ENCODE peak calls at places on chromosomes 4 and X, in five cellular contexts. M, O, I, F and Y are unnamed samples.

GRCh38 chr4:115674485-115674884 is 561.1 kb upstream of the NDST4 start:
- DNase-seq in O (no peak), M (no peak), I (no peak), F (no peak), Y (no peak)

GRCh38 chr4:89324671-89325070 is 17.1 kb upstream of the GPRIN3 start:
- DNase-seq in F (peak), O (no peak), M (no peak), I (no peak), Y (no peak)

GRCh38 chr4:26076000-26076587 is 162.1 kb downstream of the SMIM20 start:
- DNase-seq in O (no peak), F (no peak), M (no peak), I (no peak), Y (no peak)

GRCh38 chr4:51853027-51853682 is 10.2 kb downstream of the DCUN1D4 start:
- DNase-seq in M (no peak), O (no peak), F (no peak), I (peak), Y (no peak)

GRCh38 chrX:135528756-135529155 is 8.3 kb downstream of the INTS6L start:
- DNase-seq in I (no peak), O (no peak), M (no peak), F (no peak), Y (no peak)

GRCh38 chr4:125649452-125649851 is 334.7 kb downstream of the FAT4 start:
- DNase-seq in I (no peak), O (no peak), M (no peak), F (no peak), Y (no peak)

GRCh38 chr4:173040200-173040599 is 128.4 kb upstream of the GALNT7 start:
- DNase-seq in F (no peak), I (peak), M (no peak), O (no peak), Y (no peak)

GRCh38 chrX:70436380-70436779 is 8.3 kb upstream of the DLG3 start:
- DNase-seq in O (no peak), F (no peak), M (no peak), I (no peak), Y (no peak)

GRCh38 chr4:48913346-48913745 is 6.8 kb upstream of the OCIAD2 start:
- DNase-seq in O (peak), F (no peak), I (peak), M (no peak), Y (no peak)

GRCh38 chr4:173835863-173836262 is 305.8 kb upstream of the HAND2 start:
- DNase-seq in M (peak), I (no peak), F (peak), O (no peak), Y (no peak)

GRCh38 chrX:19857131-19857530 is 30.3 kb downstream of the SH3KBP1 start:
- DNase-seq in O (no peak), M (no peak), I (no peak), F (no peak), Y (no peak)

GRCh38 chrX:11533211-11533651 is 132.5 kb downstream of the ARHGAP6 start:
- DNase-seq in O (peak), F (no peak), I (peak), M (peak), Y (peak)

GRCh38 chrX:48475295-48475694 is 704 bp upstream of the FTSJ1 start:
- DNase-seq in O (no peak), M (no peak), I (no peak), F (no peak), Y (peak)

GRCh38 chr4:176758731-176759130 is 34.0 kb downstream of the VEGFC start:
- DNase-seq in I (no peak), M (no peak), O (no peak), F (no peak), Y (no peak)

GRCh38 chr4:84573738-84574720 is 8.9 kb upstream of the CDS1 start:
- DNase-seq in I (peak), F (no peak), M (no peak), O (no peak), Y (no peak)

GRCh38 chr4:71201817-71202576 is 136.8 kb upstream of the SLC4A4 start:
- DNase-seq in I (no peak), M (no peak), F (no peak), O (no peak), Y (no peak)

GRCh38 chrX:24023972-24024664 is 2.9 kb downstream of the KLHL15 start:
- DNase-seq in F (no peak), I (no peak), M (no peak), O (no peak), Y (peak)

GRCh38 chr4:30948653-30949052 is 228.5 kb downstream of the PCDH7 start:
- DNase-seq in I (peak), F (no peak), O (no peak), M (no peak), Y (no peak)